ENCODE peak calls at places on chromosomes 7 and 10, in seven cellular contexts. X, E, D, Q, Z, W and N are unnamed samples.

GRCh38 chr7:105003275-105003674 is 10.7 kb upstream of the KMT2E start:
- DNase-seq in X (peak), E (no peak), D (peak), Q (peak), Z (no peak), W (no peak), N (no peak)

GRCh38 chr10:49643296-49644034 is 29.6 kb downstream of the CHAT start:
- DNase-seq in X (peak), E (no peak), D (no peak), Q (no peak), Z (no peak), W (no peak), N (no peak)

GRCh38 chr10:72764151-72764550 is 72.2 kb downstream of the MCU start:
- DNase-seq in X (no peak), E (no peak), D (peak), Q (no peak), Z (no peak), W (peak), N (no peak)

GRCh38 chr7:82018226-82018625 is 248.4 kb upstream of the HGF start:
- DNase-seq in X (no peak), E (no peak), D (no peak), Q (no peak), Z (no peak), W (no peak), N (no peak)

GRCh38 chr10:71124921-71125748 is 87.2 kb upstream of the UNC5B start:
- DNase-seq in X (no peak), E (no peak), D (no peak), Q (no peak), Z (peak), W (no peak), N (peak)

GRCh38 chr10:24552346-24553016 is 171.2 kb downstream of the ARHGAP21 start:
- DNase-seq in X (no peak), E (no peak), D (peak), Q (peak), Z (peak), W (peak), N (peak)

GRCh38 chr7:155810607-155811559 is 1.4 kb downstream of the SHH start:
- DNase-seq in X (no peak), E (no peak), D (no peak), Q (no peak), Z (no peak), W (no peak), N (no peak)

GRCh38 chr10:26046073-26046684 is 112.2 kb downstream of the MYO3A start:
- DNase-seq in X (no peak), E (no peak), D (no peak), Q (no peak), Z (no peak), W (no peak), N (no peak)

GRCh38 chr7:26083113-26083512 is 68.9 kb upstream of the NFE2L3 start:
- DNase-seq in X (no peak), E (no peak), D (peak), Q (no peak), Z (no peak), W (no peak), N (no peak)

GRCh38 chr7:83472376-83472775 is 176.6 kb downstream of the SEMA3E start:
- DNase-seq in X (no peak), E (no peak), D (no peak), Q (no peak), Z (no peak), W (no peak), N (no peak)

GRCh38 chr7:80147543-80148376 is 13.1 kb downstream of the GNAI1 start:
- DNase-seq in X (no peak), E (no peak), D (peak), Q (no peak), Z (no peak), W (no peak), N (no peak)

GRCh38 chr10:120012566-120012965 is 120.0 kb downstream of the SEC23IP start:
- DNase-seq in X (no peak), E (no peak), D (peak), Q (no peak), Z (no peak), W (no peak), N (no peak)

GRCh38 chr10:33337335-33337854 is 2.9 kb upstream of the NRP1 start:
- DNase-seq in X (no peak), E (no peak), D (peak), Q (no peak), Z (no peak), W (peak), N (no peak)

GRCh38 chr7:43785425-43785824 is 26.9 kb downstream of the BLVRA start:
- DNase-seq in X (no peak), E (no peak), D (peak), Q (no peak), Z (no peak), W (no peak), N (no peak)

GRCh38 chr10:31147220-31147608 is 115.5 kb upstream of the ZNF438 start:
- DNase-seq in X (no peak), E (no peak), D (peak), Q (peak), Z (no peak), W (no peak), N (no peak)

GRCh38 chr10:119521443-119522204 is 20.9 kb downstream of the RGS10 start:
- DNase-seq in X (no peak), E (no peak), D (peak), Q (no peak), Z (no peak), W (no peak), N (no peak)

GRCh38 chr10:89202033-89202425 is 5.1 kb downstream of the CH25H start:
- DNase-seq in X (no peak), E (no peak), D (no peak), Q (no peak), Z (no peak), W (no peak), N (no peak)